ENCODE peak calls at places on chromosome 21, in four cellular contexts. F is sigmoid colon, G is NCI-H460, K is HS-5. D is an unnamed sample.

GRCh38 chr21:46099476-46099875 is 1.6 kb downstream of the COL6A2 start:
- DNase-seq in F (peak), K (no peak), G (no peak), D (peak)

GRCh38 chr21:17732306-17732705 is 86.8 kb downstream of the C21orf91 start:
- DNase-seq in K (no peak), G (no peak), F (no peak), D (no peak)

GRCh38 chr21:41228006-41228370 is 60.0 kb downstream of the BACE2 start:
- DNase-seq in K (no peak), F (no peak), G (no peak), D (no peak)

GRCh38 chr21:15063821-15064575 is 802 bp downstream of the NRIP1 start:
- DNase-seq in K (no peak), G (no peak), F (peak), D (peak)

GRCh38 chr21:15127437-15127836 is 62.6 kb upstream of the NRIP1 start:
- DNase-seq in G (no peak), K (no peak), F (no peak), D (no peak)

GRCh38 chr21:17921579-17922530 is 102.7 kb upstream of the C21orf91 start:
- DNase-seq in G (no peak), K (peak), F (no peak), D (no peak)

GRCh38 chr21:17911628-17912027 is 92.5 kb upstream of the C21orf91 start:
- DNase-seq in K (peak), F (no peak), G (no peak), D (no peak)

GRCh38 chr21:33552093-33552998 is 9.5 kb downstream of the SON start:
- DNase-seq in G (no peak), F (no peak), K (no peak), D (no peak)

GRCh38 chr21:45593162-45594022 is 50.1 kb upstream of the PCBP3 start:
- DNase-seq in G (no peak), K (no peak), F (peak), D (peak)